ENCODE peak calls at places on chromosomes 11 and 22, in eight cellular contexts. P, O, I, B, H, U, G and L are unnamed samples. For H3K36me3 and H3K27me3, the result is how much of the 10 kb centered on the place peaks cover.

GRCh38 chr11:44136176-44136945 is 40.9 kb downstream of the EXT2 start:
- DNase-seq in P (no peak), O (no peak), I (no peak), B (no peak), H (no peak), U (peak), G (no peak), L (no peak)

GRCh38 chr11:1643146-1643690 is 13.6 kb downstream of the KRTAP5-5 start:
- DNase-seq in P (no peak), O (no peak), I (no peak), B (no peak), H (no peak), U (no peak), G (no peak), L (peak)

GRCh38 chr11:119773016-119773415 is 44.0 kb upstream of the NECTIN1 start:
- DNase-seq in P (no peak), O (no peak), I (no peak), B (no peak), H (no peak), U (no peak), G (no peak), L (no peak)

GRCh38 chr11:61617515-61617914 is 36.6 kb upstream of the SYT7 start:
- DNase-seq in P (no peak), O (no peak), I (no peak), B (no peak), H (no peak), U (no peak), G (no peak), L (no peak)

GRCh38 chr11:62689421-62690183 is at the start of gene LRRN4CL:
- DNase-seq in P (peak), O (no peak), I (no peak), B (no peak), H (no peak), U (peak), G (no peak), L (peak)

GRCh38 chr11:131671764-131672163 is 301.3 kb downstream of the NTM start:
- DNase-seq in P (no peak), O (no peak), I (no peak), B (no peak), H (no peak), U (no peak), G (no peak), L (peak)

GRCh38 chr11:126561327-126561893 is 205.9 kb downstream of the ST3GAL4 start:
- DNase-seq in P (peak), O (no peak), I (peak), B (no peak), H (no peak), U (peak), G (no peak), L (peak)

GRCh38 chr11:28833670-28834069 is 725.5 kb downstream of the METTL15 start:
- DNase-seq in P (peak), O (no peak), I (no peak), B (no peak), H (no peak), U (peak), G (no peak), L (no peak)

GRCh38 chr11:111422494-111423249 is 43.6 kb upstream of the POU2AF1 start:
- DNase-seq in P (peak), O (peak), I (peak), B (no peak), H (peak), U (peak), G (peak), L (peak)

GRCh38 chr11:129691154-129691553 is 124.5 kb upstream of the TMEM45B start:
- DNase-seq in P (no peak), O (no peak), I (no peak), B (no peak), H (no peak), U (no peak), G (no peak), L (no peak)

GRCh38 chr11:117521974-117522373 is 194.3 kb downstream of the CEP164 start:
- DNase-seq in P (no peak), O (no peak), I (no peak), B (no peak), H (no peak), U (no peak), G (no peak), L (no peak)

GRCh38 chr11:21933095-21933494 is 259.8 kb upstream of the ANO5 start:
- DNase-seq in P (no peak), O (no peak), I (no peak), B (no peak), H (no peak), U (no peak), G (no peak), L (peak)

GRCh38 chr11:23586188-23586587 is 725.9 kb upstream of the CCDC179 start:
- DNase-seq in P (no peak), O (no peak), I (no peak), B (no peak), H (no peak), U (no peak), G (no peak), L (no peak)

GRCh38 chr11:64164392-64165312 is 1.3 kb downstream of the MACROD1 start:
- DNase-seq in P (no peak), O (no peak), I (peak), B (no peak), H (no peak), U (no peak), G (no peak), L (peak)

GRCh38 chr11:85718126-85718943 is 32.3 kb upstream of the CCDC89 start:
- DNase-seq in P (peak), O (no peak), I (no peak), B (no peak), H (no peak), U (no peak), G (no peak), L (no peak)

GRCh38 chr11:129853508-129854228 is 38.0 kb downstream of the TMEM45B start:
- DNase-seq in P (peak), O (peak), I (peak), B (peak), H (peak), U (no peak), G (no peak), L (no peak)

GRCh38 chr11:125214466-125215204 is 50.1 kb downstream of the PKNOX2 start:
- DNase-seq in P (peak), O (no peak), I (no peak), B (no peak), H (peak), U (no peak), G (no peak), L (peak)

GRCh38 chr22:43236401-43237166 is 49.6 kb upstream of the TTLL12 start:
- DNase-seq in P (no peak), O (peak), I (no peak), B (no peak), H (no peak), U (no peak), G (no peak), L (peak)

GRCh38 chr11:95230054-95231034 is 658 bp downstream of the SESN3 start:
- DNase-seq in P (peak), O (no peak), I (no peak), B (peak), H (no peak), U (no peak), G (no peak), L (peak)

GRCh38 chr11:61610905-61611304 is 30.0 kb upstream of the SYT7 start:
- DNase-seq in P (no peak), O (no peak), I (no peak), B (no peak), H (no peak), U (no peak), G (no peak), L (no peak)

GRCh38 chr11:64206457-64207246 is at the start of gene FERMT3:
- DNase-seq in P (no peak), O (peak), I (no peak), B (peak), H (peak), U (no peak), G (no peak), L (peak)

GRCh38 chr11:39435641-39436040 is 2023.8 kb downstream of the LRRC4C start:
- DNase-seq in P (no peak), O (no peak), I (no peak), B (no peak), H (no peak), U (no peak), G (no peak), L (no peak)

GRCh38 chr11:102320679-102321078 is 3.4 kb downstream of the BIRC3 start:
- DNase-seq in P (no peak), O (no peak), I (no peak), B (no peak), H (no peak), U (no peak), G (no peak), L (no peak)

GRCh38 chr11:130782361-130783221 is 133.7 kb downstream of the SNX19 start:
- DNase-seq in P (peak), O (no peak), I (no peak), B (no peak), H (no peak), U (peak), G (no peak), L (peak)

GRCh38 chr11:111840143-111840542 is 31.2 kb downstream of the ALG9 start:
- DNase-seq in P (no peak), O (no peak), I (peak), B (no peak), H (no peak), U (no peak), G (no peak), L (peak)

GRCh38 chr11:10076458-10077141 is 217.4 kb downstream of the SBF2 start:
- DNase-seq in P (peak), O (no peak), I (peak), B (no peak), H (no peak), U (peak), G (peak), L (peak)

GRCh38 chr11:92638678-92639077 is 330.8 kb upstream of the MTNR1B start:
- DNase-seq in P (no peak), O (no peak), I (no peak), B (no peak), H (no peak), U (no peak), G (no peak), L (no peak)

GRCh38 chr11:8080069-8080670 is 841 bp upstream of the TUB start:
- DNase-seq in P (no peak), O (no peak), I (no peak), B (no peak), H (no peak), U (no peak), G (no peak), L (no peak)

GRCh38 chr11:100941033-100941432 is 188.6 kb downstream of the PGR start:
- DNase-seq in P (no peak), O (no peak), I (no peak), B (no peak), H (no peak), U (no peak), G (no peak), L (no peak)

GRCh38 chr11:85725510-85726258 is 39.7 kb upstream of the CCDC89 start:
- DNase-seq in P (peak), O (no peak), I (no peak), B (no peak), H (no peak), U (peak), G (peak), L (no peak)

GRCh38 chr11:117769530-117769929 is 27.5 kb downstream of the DSCAML1 start:
- DNase-seq in P (no peak), O (no peak), I (no peak), B (no peak), H (no peak), U (no peak), G (no peak), L (no peak)

GRCh38 chr11:116890193-116890592 is 52.8 kb upstream of the APOA1 start:
- DNase-seq in P (peak), O (no peak), I (no peak), B (no peak), H (no peak), U (no peak), G (no peak), L (no peak)

GRCh38 chr11:94521684-94522083 is 9.4 kb downstream of the C11orf97 start:
- DNase-seq in P (peak), O (no peak), I (peak), B (no peak), H (no peak), U (no peak), G (no peak), L (peak)

GRCh38 chr11:12130180-12130980 is 20.0 kb downstream of the MICAL2 start:
- DNase-seq in P (no peak), O (no peak), I (no peak), B (no peak), H (no peak), U (no peak), G (no peak), L (no peak)

GRCh38 chr11:134512061-134512460 is 100.0 kb upstream of the B3GAT1 start:
- DNase-seq in P (no peak), O (no peak), I (no peak), B (no peak), H (peak), U (no peak), G (no peak), L (no peak)

GRCh38 chr22:22327723-22328122 is 83.1 kb downstream of the VPREB1 start:
- DNase-seq in P (no peak), O (no peak), I (no peak), B (no peak), H (no peak), U (no peak), G (no peak), L (no peak)

GRCh38 chr22:37196539-37197450 is 8.7 kb upstream of the C1QTNF6 start:
- DNase-seq in P (peak), O (peak), I (peak), B (no peak), H (peak), U (peak), G (peak), L (peak)

GRCh38 chr11:78224906-78225420 is 36.2 kb downstream of the USP35 start:
- DNase-seq in P (no peak), O (no peak), I (no peak), B (no peak), H (no peak), U (no peak), G (no peak), L (no peak)

DNA sequence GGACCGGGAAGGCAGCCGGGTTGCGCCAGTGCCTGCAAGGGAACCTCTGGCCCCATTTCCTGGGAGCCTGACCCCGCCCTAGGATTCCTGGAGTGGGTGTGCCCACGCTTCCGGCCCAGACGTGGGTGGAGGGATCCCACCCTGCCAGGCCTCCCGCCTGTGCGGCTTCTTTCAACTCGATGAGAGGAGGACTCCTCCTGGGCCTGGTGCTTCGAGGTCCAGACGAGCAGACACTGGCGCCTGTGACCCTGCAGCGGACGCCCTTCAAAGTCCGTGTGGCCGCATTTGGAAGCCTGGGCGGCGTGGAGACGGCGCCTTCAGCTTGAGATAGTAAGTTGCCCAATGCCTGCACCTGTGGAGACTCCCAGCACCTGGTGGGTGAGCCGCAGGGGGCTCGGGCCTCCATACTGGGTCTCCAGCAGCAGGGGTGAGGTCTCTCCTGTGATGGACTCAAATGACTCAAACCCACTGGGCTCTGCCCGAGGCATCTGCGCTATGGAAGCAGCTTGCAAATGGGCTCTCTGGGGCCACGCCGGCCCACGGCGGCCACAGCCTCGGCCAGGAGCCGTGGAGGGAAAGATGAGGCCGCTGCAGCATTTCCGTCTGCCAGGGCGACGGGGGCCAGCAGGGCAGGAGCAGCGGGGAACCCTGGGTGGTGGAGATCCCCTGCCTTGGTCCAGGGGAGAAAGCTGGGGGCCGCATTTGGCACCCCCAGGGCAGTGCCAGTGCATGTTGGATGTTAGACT is 64.3 kb upstream of the PPARA start:
- DNase-seq in P (peak), O (peak), I (no peak), B (no peak), H (peak), U (peak), G (peak), L (no peak)
- H3K4me3 ChIP-seq in P (peak), O (peak), I (no peak), B (no peak), H (no peak), U (peak), G (peak), L (no peak)

GRCh38 chr22:19723165-19723989 is at the start of gene GP1BB:
- DNase-seq in P (no peak), O (peak), I (no peak), B (no peak), H (peak), U (peak), G (no peak), L (peak)
- H3K36me3 ChIP-seq in P (under half), O (under half), I (under half), B (under half), H (under half), U (under half), G (under half), L (under half)

GRCh38 chr11:69819541-69820070 is 390 bp upstream of the FGF3 start:
- DNase-seq in P (no peak), O (no peak), I (no peak), B (no peak), H (no peak), U (no peak), G (no peak), L (peak)
- H3K27me3 ChIP-seq in P (under half), O (half or more), I (half or more), B (under half), H (under half), U (half or more), G (under half), L (half or more)

GRCh38 chr11:82792822-82793569 is 59.3 kb upstream of the FAM181B start:
- DNase-seq in P (no peak), O (no peak), I (no peak), B (no peak), H (no peak), U (no peak), G (no peak), L (no peak)
- H3K4me3 ChIP-seq in P (no peak), O (no peak), I (no peak), B (no peak), H (no peak), U (no peak), G (no peak), L (no peak)

GRCh38 chr22:41873391-41873790 is 40.5 kb downstream of the SREBF2 start:
- DNase-seq in P (no peak), O (no peak), I (no peak), B (no peak), H (no peak), U (no peak), G (no peak), L (no peak)

GRCh38 chr22:41876275-41876674 is 38.6 kb downstream of the SHISA8 start:
- DNase-seq in P (peak), O (no peak), I (no peak), B (no peak), H (no peak), U (no peak), G (no peak), L (no peak)

GRCh38 chr22:41874090-41874489 is 40.8 kb downstream of the SHISA8 start:
- DNase-seq in P (no peak), O (no peak), I (no peak), B (no peak), H (no peak), U (no peak), G (no peak), L (no peak)

GRCh38 chr22:41875531-41876242 is 39.2 kb downstream of the SHISA8 start:
- DNase-seq in P (no peak), O (no peak), I (no peak), B (no peak), H (no peak), U (no peak), G (no peak), L (no peak)

DNA sequence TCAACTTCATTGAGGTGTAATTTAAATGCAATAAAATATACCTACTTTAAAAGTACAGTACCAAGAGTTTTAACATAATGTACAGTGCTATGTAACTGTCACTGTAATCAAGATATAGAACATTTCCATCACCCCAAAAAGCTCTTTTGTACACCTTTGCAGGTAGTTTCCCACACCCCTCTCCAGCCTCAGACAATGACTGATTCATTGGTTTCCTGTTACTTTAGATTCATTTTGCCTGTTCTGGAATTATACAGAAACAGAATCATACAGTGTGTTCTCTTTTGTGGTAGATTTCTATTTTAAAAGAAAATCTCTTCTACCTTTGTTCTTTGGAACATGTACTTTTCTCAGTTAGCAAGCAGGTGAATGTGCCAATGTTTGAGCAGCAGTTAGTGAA is 38.2 kb downstream of the SHISA8 start:
- DNase-seq in P (no peak), O (no peak), I (no peak), B (no peak), H (no peak), U (no peak), G (no peak), L (no peak)
- H3K36me3 ChIP-seq in P (under half), O (half or more), I (half or more), B (half or more), H (under half), U (under half), G (under half), L (half or more)

DNA sequence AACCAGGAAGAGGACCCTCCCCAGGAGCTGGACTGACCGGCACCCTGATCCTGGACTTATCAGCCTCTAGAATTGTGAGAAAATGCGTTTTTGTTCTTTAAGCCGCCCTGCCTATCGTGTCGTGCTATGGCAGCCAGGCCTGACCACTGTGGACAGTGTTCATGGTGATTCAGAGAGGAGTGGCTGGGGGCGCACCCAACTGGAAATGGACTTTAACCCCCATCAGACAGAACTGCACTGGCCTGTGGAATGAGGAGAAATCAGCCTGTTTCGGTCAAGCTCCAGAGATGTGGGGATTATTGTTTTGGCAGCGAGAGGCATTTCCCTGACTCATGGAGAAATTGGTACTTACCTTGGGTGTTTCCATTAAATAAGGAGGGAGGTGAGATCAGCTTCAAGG is 1437.8 kb downstream of the BRD1 start:
- DNase-seq in P (no peak), O (no peak), I (no peak), B (no peak), H (no peak), U (no peak), G (no peak), L (no peak)
- H3K27me3 ChIP-seq in P (under half), O (under half), I (under half), B (under half), H (under half), U (under half), G (under half), L (under half)

GRCh38 chr22:32736746-32737145 is 64.8 kb upstream of the TIMP3 start:
- DNase-seq in P (no peak), O (no peak), I (peak), B (no peak), H (no peak), U (no peak), G (no peak), L (no peak)
- H3K4me3 ChIP-seq in P (no peak), O (no peak), I (no peak), B (no peak), H (no peak), U (no peak), G (no peak), L (no peak)

DNA sequence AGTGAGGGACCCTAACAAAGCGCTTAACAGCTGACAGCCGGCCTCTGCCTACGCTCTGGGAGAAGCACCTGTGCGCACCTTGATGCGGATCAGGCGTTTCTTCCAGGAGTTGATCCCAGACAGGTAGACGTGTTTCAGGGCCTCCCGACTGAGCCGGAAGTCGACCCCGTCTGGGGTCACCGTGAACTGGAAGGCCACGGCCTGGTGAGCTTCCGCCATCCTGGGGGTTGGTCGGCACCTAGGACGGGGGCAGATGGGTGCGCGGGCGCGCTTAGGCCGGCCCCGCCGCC is 585 bp downstream of the CPT1B start:
- DNase-seq in P (no peak), O (peak), I (no peak), B (no peak), H (no peak), U (no peak), G (no peak), L (no peak)
- H3K36me3 ChIP-seq in P (under half), O (under half), I (under half), B (under half), H (under half), U (under half), G (under half), L (under half)